ENCODE peak calls at places on chromosomes 2 and 18, in nine cellular contexts. One of them, this sample, is unnamed.

GRCh38 chr2:213021971-213022899 is 129.2 kb downstream of the IKZF2 start:
- DNase-seq in heart left ventricle: no peak
- DNase-seq in left ventricle myocardium inferior: no peak
- DNase-seq in lower lobe of right lung: no peak
- DNase-seq in transverse colon: no peak
- DNase-seq in CD8-positive, alpha-beta T cell: no peak
- DNase-seq in HCT116: no peak
- DNase-seq in IMR-90: peak
- DNase-seq in CD8-positive, alpha-beta memory T cell: no peak
- DNase-seq in this sample: no peak

GRCh38 chr2:190413421-190413820 is 5.3 kb downstream of the MFSD6 start:
- DNase-seq in left ventricle myocardium inferior: no peak
- DNase-seq in IMR-90: no peak
- DNase-seq in lower lobe of right lung: no peak
- DNase-seq in heart left ventricle: no peak
- DNase-seq in CD8-positive, alpha-beta memory T cell: no peak
- DNase-seq in CD8-positive, alpha-beta T cell: no peak
- DNase-seq in transverse colon: no peak
- DNase-seq in HCT116: no peak
- DNase-seq in this sample: no peak

GRCh38 chr2:5932556-5933469 is 240.6 kb downstream of the SOX11 start:
- DNase-seq in transverse colon: no peak
- DNase-seq in CD8-positive, alpha-beta memory T cell: no peak
- DNase-seq in heart left ventricle: no peak
- DNase-seq in lower lobe of right lung: no peak
- DNase-seq in left ventricle myocardium inferior: peak
- DNase-seq in IMR-90: no peak
- DNase-seq in CD8-positive, alpha-beta T cell: no peak
- DNase-seq in HCT116: no peak
- DNase-seq in this sample: no peak

GRCh38 chr2:242029422-242030225 is 160.1 kb downstream of the RTP5 start:
- DNase-seq in CD8-positive, alpha-beta T cell: no peak
- DNase-seq in heart left ventricle: no peak
- DNase-seq in transverse colon: no peak
- DNase-seq in IMR-90: no peak
- DNase-seq in CD8-positive, alpha-beta memory T cell: no peak
- DNase-seq in lower lobe of right lung: no peak
- DNase-seq in left ventricle myocardium inferior: no peak
- DNase-seq in HCT116: no peak
- DNase-seq in this sample: no peak

GRCh38 chr2:49298230-49298629 is 143.9 kb upstream of the FSHR start:
- DNase-seq in heart left ventricle: no peak
- DNase-seq in lower lobe of right lung: no peak
- DNase-seq in HCT116: no peak
- DNase-seq in CD8-positive, alpha-beta T cell: no peak
- DNase-seq in transverse colon: no peak
- DNase-seq in left ventricle myocardium inferior: no peak
- DNase-seq in CD8-positive, alpha-beta memory T cell: no peak
- DNase-seq in IMR-90: no peak
- DNase-seq in this sample: no peak

GRCh38 chr2:179837408-179837807 is 24.0 kb downstream of the ZNF385B start:
- DNase-seq in lower lobe of right lung: no peak
- DNase-seq in left ventricle myocardium inferior: no peak
- DNase-seq in heart left ventricle: no peak
- DNase-seq in transverse colon: no peak
- DNase-seq in CD8-positive, alpha-beta T cell: no peak
- DNase-seq in IMR-90: peak
- DNase-seq in HCT116: no peak
- DNase-seq in CD8-positive, alpha-beta memory T cell: no peak
- DNase-seq in this sample: no peak

GRCh38 chr2:177604291-177605065 is 211.9 kb downstream of the AGPS start:
- DNase-seq in heart left ventricle: no peak
- DNase-seq in left ventricle myocardium inferior: no peak
- DNase-seq in lower lobe of right lung: no peak
- DNase-seq in HCT116: peak
- DNase-seq in CD8-positive, alpha-beta T cell: no peak
- DNase-seq in IMR-90: peak
- DNase-seq in transverse colon: no peak
- DNase-seq in CD8-positive, alpha-beta memory T cell: no peak
- DNase-seq in this sample: peak

GRCh38 chr2:30527859-30528258 is 80.8 kb downstream of the LCLAT1 start:
- DNase-seq in lower lobe of right lung: no peak
- DNase-seq in transverse colon: no peak
- DNase-seq in heart left ventricle: no peak
- DNase-seq in left ventricle myocardium inferior: no peak
- DNase-seq in IMR-90: peak
- DNase-seq in HCT116: no peak
- DNase-seq in CD8-positive, alpha-beta memory T cell: no peak
- DNase-seq in CD8-positive, alpha-beta T cell: no peak
- DNase-seq in this sample: no peak

GRCh38 chr2:109511168-109511567 is 102.6 kb downstream of the SEPTIN10 start:
- DNase-seq in heart left ventricle: no peak
- DNase-seq in IMR-90: no peak
- DNase-seq in CD8-positive, alpha-beta memory T cell: no peak
- DNase-seq in lower lobe of right lung: no peak
- DNase-seq in transverse colon: no peak
- DNase-seq in left ventricle myocardium inferior: no peak
- DNase-seq in CD8-positive, alpha-beta T cell: no peak
- DNase-seq in HCT116: no peak
- DNase-seq in this sample: no peak

GRCh38 chr2:227503433-227504406 is 31.8 kb downstream of the AGFG1 start:
- DNase-seq in HCT116: peak
- DNase-seq in left ventricle myocardium inferior: no peak
- DNase-seq in heart left ventricle: no peak
- DNase-seq in CD8-positive, alpha-beta T cell: no peak
- DNase-seq in IMR-90: peak
- DNase-seq in transverse colon: peak
- DNase-seq in CD8-positive, alpha-beta memory T cell: no peak
- DNase-seq in lower lobe of right lung: no peak
- DNase-seq in this sample: peak

GRCh38 chr2:155622443-155622842 is 710.1 kb downstream of the NR4A2 start:
- DNase-seq in lower lobe of right lung: no peak
- DNase-seq in left ventricle myocardium inferior: no peak
- DNase-seq in CD8-positive, alpha-beta memory T cell: no peak
- DNase-seq in IMR-90: no peak
- DNase-seq in CD8-positive, alpha-beta T cell: no peak
- DNase-seq in transverse colon: no peak
- DNase-seq in HCT116: no peak
- DNase-seq in heart left ventricle: no peak
- DNase-seq in this sample: no peak

GRCh38 chr2:207115715-207116364 is 49.9 kb downstream of the KLF7 start:
- DNase-seq in lower lobe of right lung: no peak
- DNase-seq in CD8-positive, alpha-beta T cell: no peak
- DNase-seq in left ventricle myocardium inferior: peak
- DNase-seq in IMR-90: peak
- DNase-seq in HCT116: no peak
- DNase-seq in transverse colon: no peak
- DNase-seq in heart left ventricle: no peak
- DNase-seq in CD8-positive, alpha-beta memory T cell: no peak
- DNase-seq in this sample: no peak

GRCh38 chr18:34352385-34353163 is 127.9 kb upstream of the NOL4 start:
- DNase-seq in CD8-positive, alpha-beta memory T cell: no peak
- DNase-seq in IMR-90: no peak
- DNase-seq in heart left ventricle: no peak
- DNase-seq in HCT116: no peak
- DNase-seq in transverse colon: no peak
- DNase-seq in lower lobe of right lung: no peak
- DNase-seq in left ventricle myocardium inferior: no peak
- DNase-seq in CD8-positive, alpha-beta T cell: no peak
- DNase-seq in this sample: no peak

GRCh38 chr2:109009920-109010610 is 21.0 kb upstream of the EDAR start:
- DNase-seq in HCT116: no peak
- DNase-seq in lower lobe of right lung: no peak
- DNase-seq in CD8-positive, alpha-beta T cell: no peak
- DNase-seq in transverse colon: no peak
- DNase-seq in left ventricle myocardium inferior: no peak
- DNase-seq in IMR-90: peak
- DNase-seq in CD8-positive, alpha-beta memory T cell: no peak
- DNase-seq in heart left ventricle: no peak
- DNase-seq in this sample: no peak

GRCh38 chr2:202161106-202161836 is 77.1 kb downstream of the SUMO1 start:
- DNase-seq in CD8-positive, alpha-beta T cell: no peak
- DNase-seq in HCT116: no peak
- DNase-seq in transverse colon: no peak
- DNase-seq in lower lobe of right lung: no peak
- DNase-seq in heart left ventricle: no peak
- DNase-seq in left ventricle myocardium inferior: no peak
- DNase-seq in IMR-90: no peak
- DNase-seq in CD8-positive, alpha-beta memory T cell: no peak
- DNase-seq in this sample: no peak

GRCh38 chr2:227407601-227408089 is 19.9 kb upstream of the SCYGR1 start:
- DNase-seq in transverse colon: peak
- DNase-seq in left ventricle myocardium inferior: peak
- DNase-seq in CD8-positive, alpha-beta memory T cell: no peak
- DNase-seq in HCT116: no peak
- DNase-seq in CD8-positive, alpha-beta T cell: no peak
- DNase-seq in heart left ventricle: peak
- DNase-seq in lower lobe of right lung: peak
- DNase-seq in IMR-90: no peak
- DNase-seq in this sample: no peak

GRCh38 chr18:14958701-14959100 is 210.7 kb downstream of the ANKRD30B start:
- DNase-seq in CD8-positive, alpha-beta memory T cell: no peak
- DNase-seq in left ventricle myocardium inferior: no peak
- DNase-seq in transverse colon: no peak
- DNase-seq in IMR-90: no peak
- DNase-seq in heart left ventricle: no peak
- DNase-seq in CD8-positive, alpha-beta T cell: no peak
- DNase-seq in HCT116: no peak
- DNase-seq in lower lobe of right lung: no peak
- DNase-seq in this sample: no peak

GRCh38 chr2:207624170-207625013 is 802 bp downstream of the METTL21A start:
- DNase-seq in heart left ventricle: peak
- DNase-seq in transverse colon: peak
- DNase-seq in CD8-positive, alpha-beta T cell: peak
- DNase-seq in CD8-positive, alpha-beta memory T cell: peak
- DNase-seq in lower lobe of right lung: peak
- DNase-seq in HCT116: no peak
- DNase-seq in left ventricle myocardium inferior: peak
- DNase-seq in IMR-90: peak
- DNase-seq in this sample: peak

DNA sequence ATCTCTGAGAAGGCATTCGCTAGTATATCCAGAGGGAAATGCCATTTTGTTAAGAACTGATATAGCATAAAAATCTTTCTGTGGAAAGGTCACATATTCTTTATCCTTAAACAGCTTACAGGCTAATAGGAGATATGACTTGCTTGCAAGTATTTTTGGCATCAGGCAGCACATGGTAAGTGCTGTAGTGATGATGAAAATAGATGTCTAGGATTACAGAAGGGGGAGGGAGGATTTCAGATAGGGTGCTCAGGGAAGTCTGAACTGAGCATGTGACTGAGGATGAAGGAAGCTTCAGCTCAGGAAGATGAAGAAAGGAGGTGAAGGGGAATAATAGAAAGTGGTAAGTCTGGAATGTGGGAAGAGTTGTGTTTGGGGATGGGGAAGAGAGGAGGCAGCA is 158.5 kb upstream of the NOSTRIN start:
- DNase-seq in transverse colon: no peak
- DNase-seq in HCT116: no peak
- DNase-seq in left ventricle myocardium inferior: no peak
- DNase-seq in CD8-positive, alpha-beta memory T cell: no peak
- DNase-seq in IMR-90: peak
- DNase-seq in lower lobe of right lung: no peak
- DNase-seq in heart left ventricle: no peak
- DNase-seq in CD8-positive, alpha-beta T cell: no peak
- DNase-seq in this sample: no peak
- H3K27ac ChIP-seq in transverse colon: no peak
- H3K27ac ChIP-seq in HCT116: no peak
- H3K27ac ChIP-seq in left ventricle myocardium inferior: peak
- H3K27ac ChIP-seq in CD8-positive, alpha-beta memory T cell: no peak
- H3K27ac ChIP-seq in IMR-90: no peak
- H3K27ac ChIP-seq in lower lobe of right lung: no peak
- H3K27ac ChIP-seq in heart left ventricle: peak
- H3K27ac ChIP-seq in CD8-positive, alpha-beta T cell: no peak
- H3K27ac ChIP-seq in this sample: no peak

GRCh38 chr18:51192026-51192425 is 5.5 kb downstream of the MEX3C start:
- DNase-seq in left ventricle myocardium inferior: no peak
- DNase-seq in CD8-positive, alpha-beta memory T cell: no peak
- DNase-seq in IMR-90: no peak
- DNase-seq in lower lobe of right lung: no peak
- DNase-seq in transverse colon: no peak
- DNase-seq in HCT116: no peak
- DNase-seq in CD8-positive, alpha-beta T cell: no peak
- DNase-seq in heart left ventricle: no peak
- DNase-seq in this sample: no peak

GRCh38 chr18:51188024-51188701 is 9.3 kb downstream of the MEX3C start:
- DNase-seq in left ventricle myocardium inferior: no peak
- DNase-seq in heart left ventricle: no peak
- DNase-seq in CD8-positive, alpha-beta T cell: no peak
- DNase-seq in lower lobe of right lung: no peak
- DNase-seq in IMR-90: no peak
- DNase-seq in HCT116: no peak
- DNase-seq in transverse colon: no peak
- DNase-seq in CD8-positive, alpha-beta memory T cell: no peak
- DNase-seq in this sample: no peak

GRCh38 chr18:51193621-51194287 is 3.7 kb downstream of the MEX3C start:
- DNase-seq in transverse colon: no peak
- DNase-seq in lower lobe of right lung: no peak
- DNase-seq in CD8-positive, alpha-beta memory T cell: no peak
- DNase-seq in CD8-positive, alpha-beta T cell: no peak
- DNase-seq in left ventricle myocardium inferior: no peak
- DNase-seq in HCT116: no peak
- DNase-seq in IMR-90: peak
- DNase-seq in heart left ventricle: no peak
- DNase-seq in this sample: no peak

GRCh38 chr18:51190000-51190399 is 7.5 kb downstream of the MEX3C start:
- DNase-seq in left ventricle myocardium inferior: no peak
- DNase-seq in transverse colon: no peak
- DNase-seq in lower lobe of right lung: no peak
- DNase-seq in CD8-positive, alpha-beta T cell: no peak
- DNase-seq in CD8-positive, alpha-beta memory T cell: no peak
- DNase-seq in IMR-90: no peak
- DNase-seq in heart left ventricle: no peak
- DNase-seq in HCT116: no peak
- DNase-seq in this sample: no peak

GRCh38 chr18:51191139-51191717 is 6.3 kb downstream of the MEX3C start:
- DNase-seq in left ventricle myocardium inferior: no peak
- DNase-seq in heart left ventricle: no peak
- DNase-seq in lower lobe of right lung: no peak
- DNase-seq in CD8-positive, alpha-beta memory T cell: peak
- DNase-seq in transverse colon: no peak
- DNase-seq in HCT116: no peak
- DNase-seq in CD8-positive, alpha-beta T cell: no peak
- DNase-seq in IMR-90: no peak
- DNase-seq in this sample: no peak
- H3K27ac ChIP-seq in left ventricle myocardium inferior: peak
- H3K27ac ChIP-seq in heart left ventricle: peak
- H3K27ac ChIP-seq in lower lobe of right lung: no peak
- H3K27ac ChIP-seq in CD8-positive, alpha-beta memory T cell: no peak
- H3K27ac ChIP-seq in transverse colon: no peak
- H3K27ac ChIP-seq in HCT116: no peak
- H3K27ac ChIP-seq in CD8-positive, alpha-beta T cell: no peak
- H3K27ac ChIP-seq in IMR-90: no peak
- H3K27ac ChIP-seq in this sample: no peak

GRCh38 chr2:237414056-237414661 is at the start of gene COL6A3:
- DNase-seq in IMR-90: peak
- DNase-seq in CD8-positive, alpha-beta T cell: no peak
- DNase-seq in left ventricle myocardium inferior: peak
- DNase-seq in transverse colon: peak
- DNase-seq in lower lobe of right lung: no peak
- DNase-seq in heart left ventricle: peak
- DNase-seq in HCT116: no peak
- DNase-seq in CD8-positive, alpha-beta memory T cell: no peak
- DNase-seq in this sample: peak
- H3K27ac ChIP-seq in IMR-90: peak
- H3K27ac ChIP-seq in CD8-positive, alpha-beta T cell: no peak
- H3K27ac ChIP-seq in left ventricle myocardium inferior: peak
- H3K27ac ChIP-seq in transverse colon: peak
- H3K27ac ChIP-seq in lower lobe of right lung: peak
- H3K27ac ChIP-seq in heart left ventricle: peak
- H3K27ac ChIP-seq in HCT116: no peak
- H3K27ac ChIP-seq in CD8-positive, alpha-beta memory T cell: no peak
- H3K27ac ChIP-seq in this sample: peak

GRCh38 chr2:20616341-20616871 is 34.5 kb downstream of the HS1BP3 start:
- DNase-seq in left ventricle myocardium inferior: peak
- DNase-seq in lower lobe of right lung: peak
- DNase-seq in IMR-90: no peak
- DNase-seq in transverse colon: no peak
- DNase-seq in CD8-positive, alpha-beta memory T cell: no peak
- DNase-seq in CD8-positive, alpha-beta T cell: no peak
- DNase-seq in HCT116: no peak
- DNase-seq in heart left ventricle: peak
- DNase-seq in this sample: no peak
- H3K27ac ChIP-seq in left ventricle myocardium inferior: peak
- H3K27ac ChIP-seq in lower lobe of right lung: peak
- H3K27ac ChIP-seq in IMR-90: no peak
- H3K27ac ChIP-seq in transverse colon: peak
- H3K27ac ChIP-seq in CD8-positive, alpha-beta memory T cell: no peak
- H3K27ac ChIP-seq in CD8-positive, alpha-beta T cell: no peak
- H3K27ac ChIP-seq in HCT116: no peak
- H3K27ac ChIP-seq in heart left ventricle: peak
- H3K27ac ChIP-seq in this sample: peak

This sample was measured in colonic mucosa.